ENCODE peak calls at places on chromosome 7, in six cellular contexts. One of them, this sample, is unnamed.

GRCh38 chr7:146366938-146367337 is 250.3 kb downstream of the CNTNAP2 start:
- DNase-seq in sigmoid colon: no peak
- DNase-seq in A549: no peak
- DNase-seq in GM12878: no peak
- DNase-seq in tibial nerve: no peak
- DNase-seq in stomach: no peak
- DNase-seq in this sample: no peak

GRCh38 chr7:142901426-142902259 is 16.1 kb upstream of the TRPV6 start:
- DNase-seq in sigmoid colon: no peak
- DNase-seq in GM12878: no peak
- DNase-seq in tibial nerve: no peak
- DNase-seq in stomach: no peak
- DNase-seq in A549: no peak
- DNase-seq in this sample: no peak

GRCh38 chr7:137045573-137045972 is 177.1 kb downstream of the CHRM2 start:
- DNase-seq in stomach: no peak
- DNase-seq in sigmoid colon: no peak
- DNase-seq in A549: no peak
- DNase-seq in GM12878: no peak
- DNase-seq in tibial nerve: no peak
- DNase-seq in this sample: no peak

GRCh38 chr7:95376632-95377380 is 19.4 kb downstream of the PON3 start:
- DNase-seq in GM12878: no peak
- DNase-seq in tibial nerve: no peak
- DNase-seq in stomach: no peak
- DNase-seq in sigmoid colon: no peak
- DNase-seq in A549: no peak
- DNase-seq in this sample: no peak

GRCh38 chr7:36083626-36084380 is 69.3 kb upstream of the EEPD1 start:
- DNase-seq in tibial nerve: no peak
- DNase-seq in stomach: no peak
- DNase-seq in A549: no peak
- DNase-seq in sigmoid colon: no peak
- DNase-seq in GM12878: no peak
- DNase-seq in this sample: no peak

GRCh38 chr7:128309921-128310320 is 33.8 kb downstream of the RBM28 start:
- DNase-seq in GM12878: no peak
- DNase-seq in A549: no peak
- DNase-seq in tibial nerve: no peak
- DNase-seq in stomach: no peak
- DNase-seq in sigmoid colon: no peak
- DNase-seq in this sample: no peak

GRCh38 chr7:30330134-30331111 is 46.0 kb downstream of the ZNRF2 start:
- DNase-seq in GM12878: peak
- DNase-seq in sigmoid colon: no peak
- DNase-seq in A549: no peak
- DNase-seq in tibial nerve: no peak
- DNase-seq in stomach: no peak
- DNase-seq in this sample: no peak

GRCh38 chr7:79880312-79880711 is 254.3 kb upstream of the GNAI1 start:
- DNase-seq in GM12878: no peak
- DNase-seq in A549: no peak
- DNase-seq in tibial nerve: no peak
- DNase-seq in stomach: no peak
- DNase-seq in sigmoid colon: no peak
- DNase-seq in this sample: no peak

GRCh38 chr7:94969434-94970084 is 62.2 kb downstream of the PPP1R9A start:
- DNase-seq in stomach: no peak
- DNase-seq in tibial nerve: no peak
- DNase-seq in sigmoid colon: no peak
- DNase-seq in GM12878: no peak
- DNase-seq in A549: peak
- DNase-seq in this sample: no peak

GRCh38 chr7:3149231-3149960 is 105.7 kb upstream of the CARD11 start:
- DNase-seq in stomach: no peak
- DNase-seq in A549: no peak
- DNase-seq in GM12878: no peak
- DNase-seq in sigmoid colon: peak
- DNase-seq in tibial nerve: no peak
- DNase-seq in this sample: no peak

GRCh38 chr7:18400281-18400680 is 95.3 kb upstream of the HDAC9 start:
- DNase-seq in A549: no peak
- DNase-seq in sigmoid colon: no peak
- DNase-seq in GM12878: no peak
- DNase-seq in tibial nerve: no peak
- DNase-seq in stomach: no peak
- DNase-seq in this sample: no peak

GRCh38 chr7:99387912-99388311 is 13.4 kb downstream of the ARPC1B start:
- DNase-seq in GM12878: no peak
- DNase-seq in sigmoid colon: no peak
- DNase-seq in stomach: no peak
- DNase-seq in A549: no peak
- DNase-seq in tibial nerve: no peak
- DNase-seq in this sample: no peak

GRCh38 chr7:91564101-91564500 is 299.9 kb downstream of the FZD1 start:
- DNase-seq in GM12878: no peak
- DNase-seq in tibial nerve: no peak
- DNase-seq in A549: no peak
- DNase-seq in sigmoid colon: no peak
- DNase-seq in stomach: no peak
- DNase-seq in this sample: no peak

GRCh38 chr7:144439717-144440116 is 36.2 kb upstream of the NOBOX start:
- DNase-seq in tibial nerve: no peak
- DNase-seq in GM12878: no peak
- DNase-seq in sigmoid colon: no peak
- DNase-seq in A549: no peak
- DNase-seq in stomach: no peak
- DNase-seq in this sample: no peak

GRCh38 chr7:101486056-101486763 is 123.5 kb downstream of the COL26A1 start:
- DNase-seq in A549: no peak
- DNase-seq in tibial nerve: no peak
- DNase-seq in sigmoid colon: no peak
- DNase-seq in stomach: no peak
- DNase-seq in GM12878: no peak
- DNase-seq in this sample: no peak

GRCh38 chr7:18064242-18064838 is 36.7 kb upstream of the PRPS1L1 start:
- DNase-seq in A549: peak
- DNase-seq in stomach: no peak
- DNase-seq in sigmoid colon: no peak
- DNase-seq in GM12878: no peak
- DNase-seq in tibial nerve: peak
- DNase-seq in this sample: no peak

GRCh38 chr7:102291056-102291915 is 4.6 kb downstream of the SH2B2 start:
- DNase-seq in stomach: no peak
- DNase-seq in GM12878: peak
- DNase-seq in sigmoid colon: no peak
- DNase-seq in A549: no peak
- DNase-seq in tibial nerve: no peak
- DNase-seq in this sample: no peak

GRCh38 chr7:2313450-2314208 is 612 bp downstream of the SNX8 start:
- DNase-seq in stomach: peak
- DNase-seq in GM12878: no peak
- DNase-seq in sigmoid colon: peak
- DNase-seq in A549: no peak
- DNase-seq in tibial nerve: no peak
- DNase-seq in this sample: no peak

GRCh38 chr7:16851829-16852228 is 30.0 kb downstream of the AGR3 start:
- DNase-seq in A549: no peak
- DNase-seq in GM12878: no peak
- DNase-seq in sigmoid colon: no peak
- DNase-seq in stomach: no peak
- DNase-seq in tibial nerve: no peak
- DNase-seq in this sample: no peak

GRCh38 chr7:70426249-70426880 is 705.6 kb upstream of the GALNT17 start:
- DNase-seq in A549: no peak
- DNase-seq in sigmoid colon: no peak
- DNase-seq in stomach: no peak
- DNase-seq in GM12878: no peak
- DNase-seq in tibial nerve: no peak
- DNase-seq in this sample: no peak
- TF ChIP-seq EP300 in A549: no peak
- TF ChIP-seq EP300 in sigmoid colon: no peak
- TF ChIP-seq EP300 in stomach: no peak
- TF ChIP-seq EP300 in GM12878: no peak
- TF ChIP-seq EP300 in tibial nerve: no peak
- TF ChIP-seq EP300 in this sample: no peak

GRCh38 chr7:135981958-135982646 is 4.9 kb upstream of the MTPN start:
- DNase-seq in GM12878: no peak
- DNase-seq in stomach: no peak
- DNase-seq in A549: no peak
- DNase-seq in sigmoid colon: no peak
- DNase-seq in tibial nerve: no peak
- DNase-seq in this sample: no peak
- TF ChIP-seq EP300 in GM12878: no peak
- TF ChIP-seq EP300 in stomach: no peak
- TF ChIP-seq EP300 in A549: no peak
- TF ChIP-seq EP300 in sigmoid colon: no peak
- TF ChIP-seq EP300 in tibial nerve: no peak
- TF ChIP-seq EP300 in this sample: no peak

DNA sequence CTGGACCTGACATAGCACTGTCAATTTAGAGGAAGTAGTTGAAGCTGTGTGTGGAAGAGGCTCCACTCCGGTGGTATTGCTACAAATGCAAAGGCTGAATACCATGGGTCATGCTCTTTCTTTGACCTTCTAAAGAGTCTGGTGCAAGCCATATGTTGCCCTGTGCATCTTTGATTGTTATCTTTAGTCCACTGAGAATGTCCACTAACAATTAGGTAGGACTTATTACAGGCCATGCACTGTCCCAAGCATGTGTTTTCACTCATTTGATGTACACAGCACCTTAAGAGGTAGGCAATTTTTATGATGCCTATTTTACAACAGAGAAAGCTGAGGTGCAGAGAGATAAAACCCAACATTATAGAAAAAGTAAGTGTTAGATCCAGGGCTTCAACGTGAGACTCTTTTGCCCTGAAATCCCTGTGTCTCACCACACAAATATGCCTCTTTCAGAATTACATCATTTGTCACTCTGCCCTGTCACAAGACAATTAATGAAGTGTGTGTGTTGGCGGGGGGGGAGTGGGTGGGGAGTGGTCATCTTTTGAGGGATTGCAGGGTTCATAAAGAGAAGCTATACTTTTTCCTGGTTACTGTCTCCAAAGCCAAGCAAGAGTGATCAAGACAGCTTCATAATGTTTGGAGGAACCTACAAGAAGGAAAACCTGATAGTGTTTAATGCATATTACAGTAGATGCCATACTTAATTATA is 637.6 kb upstream of the IGFBP3 start:
- DNase-seq in tibial nerve: no peak
- DNase-seq in stomach: no peak
- DNase-seq in sigmoid colon: no peak
- DNase-seq in A549: peak
- DNase-seq in GM12878: no peak
- DNase-seq in this sample: no peak
- TF ChIP-seq EP300 in tibial nerve: no peak
- TF ChIP-seq EP300 in stomach: no peak
- TF ChIP-seq EP300 in sigmoid colon: no peak
- TF ChIP-seq EP300 in A549: no peak
- TF ChIP-seq EP300 in GM12878: no peak
- TF ChIP-seq EP300 in this sample: no peak

GRCh38 chr7:64875658-64876406 is 27.2 kb upstream of the ZNF273 start:
- DNase-seq in stomach: peak
- DNase-seq in A549: no peak
- DNase-seq in GM12878: no peak
- DNase-seq in sigmoid colon: no peak
- DNase-seq in tibial nerve: peak
- DNase-seq in this sample: peak

GRCh38 chr7:64878684-64879083 is 24.4 kb upstream of the ZNF273 start:
- DNase-seq in GM12878: no peak
- DNase-seq in tibial nerve: peak
- DNase-seq in stomach: no peak
- DNase-seq in sigmoid colon: no peak
- DNase-seq in A549: no peak
- DNase-seq in this sample: peak

GRCh38 chr7:64875258-64875657 is 27.8 kb upstream of the ZNF273 start:
- DNase-seq in tibial nerve: no peak
- DNase-seq in sigmoid colon: no peak
- DNase-seq in A549: no peak
- DNase-seq in stomach: peak
- DNase-seq in GM12878: no peak
- DNase-seq in this sample: peak

GRCh38 chr7:64877714-64878610 is 25.1 kb upstream of the ZNF273 start:
- DNase-seq in sigmoid colon: peak
- DNase-seq in GM12878: no peak
- DNase-seq in tibial nerve: no peak
- DNase-seq in A549: no peak
- DNase-seq in stomach: peak
- DNase-seq in this sample: peak

DNA sequence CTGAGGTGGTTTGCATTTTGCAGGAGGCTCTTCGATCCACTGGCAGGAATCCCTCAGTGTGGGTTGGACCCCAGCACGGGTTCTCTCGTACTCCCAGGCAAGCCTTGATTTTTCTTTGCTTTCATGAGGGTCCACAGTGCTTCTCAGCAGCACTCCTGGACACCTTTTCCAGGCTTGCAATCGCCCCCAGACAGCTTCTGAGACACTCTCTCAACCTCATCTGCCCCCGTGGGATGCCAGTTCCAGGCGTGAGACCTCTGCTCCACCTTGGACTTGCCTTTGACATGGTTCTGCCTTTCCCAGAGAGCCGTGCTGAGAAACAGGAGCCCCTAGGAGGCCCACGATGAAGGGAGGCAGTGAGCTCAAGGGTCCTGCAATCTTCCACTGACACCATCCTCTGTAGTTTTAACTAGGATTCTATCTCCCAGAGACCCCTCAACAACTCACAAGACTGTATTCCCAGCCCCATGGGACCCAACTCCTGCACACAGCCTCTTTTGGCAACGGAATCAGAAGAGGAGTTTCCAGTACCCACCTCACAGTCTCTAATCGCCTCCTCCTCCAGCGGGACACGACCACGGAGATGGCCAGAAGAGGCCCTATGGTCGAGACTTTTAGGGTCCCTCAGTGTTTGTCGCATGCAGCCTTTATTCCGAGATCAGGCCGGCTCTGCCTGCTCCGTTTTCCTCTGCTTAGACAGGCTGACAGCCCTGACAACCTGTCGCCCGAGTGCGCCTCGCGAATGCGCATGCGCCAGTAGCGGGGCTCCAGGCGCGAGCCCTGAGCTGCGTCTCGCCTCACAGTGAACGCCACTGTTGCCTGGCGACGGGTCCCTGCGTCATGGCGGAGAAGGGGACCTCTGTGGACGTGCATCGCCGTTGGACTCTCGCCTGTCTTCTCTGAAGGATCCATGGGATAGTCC is 26.0 kb upstream of the ZNF273 start:
- DNase-seq in sigmoid colon: peak
- DNase-seq in A549: no peak
- DNase-seq in GM12878: no peak
- DNase-seq in stomach: peak
- DNase-seq in tibial nerve: peak
- DNase-seq in this sample: peak
- TF ChIP-seq EP300 in sigmoid colon: no peak
- TF ChIP-seq EP300 in A549: no peak
- TF ChIP-seq EP300 in GM12878: no peak
- TF ChIP-seq EP300 in stomach: no peak
- TF ChIP-seq EP300 in tibial nerve: no peak
- TF ChIP-seq EP300 in this sample: no peak

This sample was measured in esophagus muscularis mucosa.